ENCODE peak calls at places on chromosomes 16 and 17, in nine cellular contexts. Z is fibroblast of mammary gland; J is RWPE1; P is CD4-positive, alpha-beta T cell; N is CD8-positive, alpha-beta T cell; G is breast epithelium; C is neural progenitor cell; E is HFF-Myc; B is uterus. R is an unnamed sample.
A peak's percentile ranks its signal among the peaks of the same experiment; 100 is the strongest.

GRCh38 chr16:70700101-70701020 is 14.5 kb upstream of the MTSS2 start:
- DNase-seq in B (peak; percentile 45), G (peak; percentile 80), Z (no peak), E (no peak), N (no peak), J (peak; percentile 89), C (no peak), P (no peak), R (no peak)

GRCh38 chr17:808003-808294 is 25.8 kb downstream of the MRM3 start:
- DNase-seq in E (no peak), P (no peak), Z (no peak), G (no peak), J (no peak), B (no peak), N (no peak), C (no peak), R (no peak)

GRCh38 chr16:74743668-74744299 is 30.8 kb downstream of the FA2H start:
- DNase-seq in P (no peak), C (no peak), Z (peak; percentile 65), J (peak; percentile 84), E (no peak), B (no peak), G (peak; percentile 35), N (no peak), R (no peak)

GRCh38 chr17:66837883-66838665 is 3.2 kb downstream of the CACNG5 start:
- DNase-seq in G (no peak), P (no peak), N (no peak), J (no peak), Z (no peak), E (no peak), C (no peak), B (no peak), R (no peak)

GRCh38 chr17:82959990-82960418 is 119.4 kb upstream of the METRNL start:
- DNase-seq in Z (no peak), N (no peak), E (no peak), P (no peak), B (no peak), C (no peak), J (no peak), G (no peak), R (no peak)

GRCh38 chr17:73720187-73720834 is 76.1 kb upstream of the SDK2 start:
- DNase-seq in Z (no peak), E (no peak), N (no peak), G (no peak), P (no peak), J (no peak), B (no peak), C (no peak), R (no peak)

GRCh38 chr16:19389246-19389645 is 28.4 kb upstream of the TMC5 start:
- DNase-seq in B (no peak), Z (peak; percentile 21), P (peak; percentile 7), J (peak; percentile 39), C (peak; percentile 73), N (peak; percentile 11), E (no peak), G (peak; percentile 39), R (peak; percentile 41)

GRCh38 chr16:75385507-75386152 is 47.7 kb downstream of the CFDP1 start:
- DNase-seq in Z (peak; percentile 91), P (no peak), E (peak; percentile 69), B (no peak), C (peak; percentile 66), J (peak; percentile 41), N (no peak), G (no peak), R (no peak)

GRCh38 chr16:17817943-17818342 is 347.2 kb upstream of the XYLT1 start:
- DNase-seq in B (no peak), P (no peak), E (no peak), Z (no peak), J (no peak), G (no peak), N (no peak), C (no peak), R (no peak)

GRCh38 chr16:57577691-57578224 is 35.3 kb downstream of the ADGRG5 start:
- DNase-seq in E (no peak), G (no peak), C (peak; percentile 16), N (no peak), Z (no peak), J (no peak), P (no peak), B (peak; percentile 12), R (no peak)

GRCh38 chr16:73274140-73274539 is 226.2 kb upstream of the ZFHX3 start:
- DNase-seq in Z (no peak), G (no peak), B (no peak), P (no peak), J (no peak), E (no peak), N (no peak), C (no peak), R (no peak)

GRCh38 chr16:73262931-73263330 is 215.0 kb upstream of the ZFHX3 start:
- DNase-seq in G (no peak), E (no peak), N (no peak), Z (no peak), C (no peak), P (no peak), J (no peak), B (no peak), R (no peak)

GRCh38 chr16:73265124-73265838 is 217.4 kb upstream of the ZFHX3 start:
- DNase-seq in B (no peak), G (no peak), J (no peak), Z (no peak), N (no peak), C (no peak), E (no peak), P (no peak), R (no peak)

DNA sequence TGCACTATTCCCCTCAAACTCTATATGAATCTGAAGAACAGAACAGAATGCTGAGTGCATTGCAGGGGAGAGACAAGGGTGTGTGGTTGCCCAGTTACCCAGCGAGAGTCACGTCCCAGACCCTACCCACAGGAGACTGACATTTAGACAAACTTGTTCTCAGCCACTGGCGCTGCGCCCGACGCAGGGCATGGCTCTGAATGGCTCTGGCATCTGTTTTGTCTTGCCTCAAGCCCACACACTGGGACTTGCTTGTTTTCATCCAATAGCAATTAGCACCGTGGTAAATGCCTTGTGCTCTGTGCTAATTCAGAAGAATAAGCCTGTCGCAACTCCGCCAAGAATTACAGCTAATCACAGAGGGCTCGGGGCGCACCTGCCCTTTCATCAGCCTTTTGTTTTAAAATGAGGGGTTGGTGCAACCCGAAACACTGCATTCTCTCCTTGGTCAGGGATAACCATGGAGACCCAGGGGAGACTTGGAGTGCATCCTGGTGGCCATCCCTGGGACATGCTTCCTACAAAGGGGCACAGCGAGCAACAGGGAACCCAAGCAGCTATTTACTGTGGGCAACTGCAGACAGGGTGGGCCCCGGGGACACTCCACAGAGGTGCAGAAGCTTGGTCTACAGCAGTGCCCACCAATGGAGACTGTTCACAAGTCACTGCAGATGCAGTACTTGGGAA is 220.5 kb upstream of the ZFHX3 start:
- DNase-seq in J (no peak), P (no peak), G (no peak), E (no peak), B (peak; percentile 20), C (peak; percentile 72), N (no peak), Z (no peak), R (peak; percentile 11)
- TF ChIP-seq CTCF in J (no peak), P (no peak), G (no peak), E (peak; percentile 36), B (no peak), C (peak; percentile 47), N (no peak), Z (peak; percentile 10), R (no peak)

DNA sequence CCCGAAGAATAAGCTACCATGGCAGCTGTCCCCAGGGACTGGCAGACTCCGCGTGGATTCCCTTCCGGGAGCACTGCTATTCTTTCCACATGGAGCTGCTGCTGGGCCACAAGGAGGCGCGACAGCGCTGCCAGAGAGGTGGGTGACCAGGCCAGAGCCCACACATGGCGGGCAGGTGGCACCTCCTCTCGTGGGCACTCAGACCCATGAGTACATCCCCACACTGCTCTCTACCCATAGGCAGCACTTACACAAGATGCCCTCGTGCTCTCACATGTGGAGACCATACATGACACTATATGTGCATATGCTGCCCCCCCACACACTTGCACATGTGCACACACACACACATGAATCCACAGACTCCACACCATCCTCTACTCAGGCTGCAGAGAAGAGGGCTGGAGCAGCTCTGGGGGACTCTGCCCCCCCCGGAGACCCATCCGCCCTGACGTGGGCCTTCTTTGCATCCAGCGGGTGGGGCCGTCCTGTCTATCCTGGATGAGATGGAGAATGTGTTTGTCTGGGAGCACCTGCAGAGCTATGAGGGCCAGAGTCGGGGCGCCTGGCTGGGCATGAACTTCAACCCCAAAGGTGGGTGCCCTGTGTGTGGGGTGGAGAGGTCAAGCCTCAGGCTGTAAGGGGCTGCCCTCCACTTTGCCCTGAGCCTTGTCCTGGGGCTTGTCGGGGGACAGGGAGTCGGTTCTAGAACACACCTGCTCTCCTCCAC is 62.9 kb downstream of the MRC2 start:
- DNase-seq in Z (no peak), P (no peak), E (no peak), N (no peak), B (no peak), C (no peak), J (no peak), G (no peak), R (no peak)
- TF ChIP-seq CTCF in Z (no peak), P (no peak), E (peak; percentile 14), N (no peak), B (no peak), C (no peak), J (no peak), G (no peak), R (no peak)

DNA sequence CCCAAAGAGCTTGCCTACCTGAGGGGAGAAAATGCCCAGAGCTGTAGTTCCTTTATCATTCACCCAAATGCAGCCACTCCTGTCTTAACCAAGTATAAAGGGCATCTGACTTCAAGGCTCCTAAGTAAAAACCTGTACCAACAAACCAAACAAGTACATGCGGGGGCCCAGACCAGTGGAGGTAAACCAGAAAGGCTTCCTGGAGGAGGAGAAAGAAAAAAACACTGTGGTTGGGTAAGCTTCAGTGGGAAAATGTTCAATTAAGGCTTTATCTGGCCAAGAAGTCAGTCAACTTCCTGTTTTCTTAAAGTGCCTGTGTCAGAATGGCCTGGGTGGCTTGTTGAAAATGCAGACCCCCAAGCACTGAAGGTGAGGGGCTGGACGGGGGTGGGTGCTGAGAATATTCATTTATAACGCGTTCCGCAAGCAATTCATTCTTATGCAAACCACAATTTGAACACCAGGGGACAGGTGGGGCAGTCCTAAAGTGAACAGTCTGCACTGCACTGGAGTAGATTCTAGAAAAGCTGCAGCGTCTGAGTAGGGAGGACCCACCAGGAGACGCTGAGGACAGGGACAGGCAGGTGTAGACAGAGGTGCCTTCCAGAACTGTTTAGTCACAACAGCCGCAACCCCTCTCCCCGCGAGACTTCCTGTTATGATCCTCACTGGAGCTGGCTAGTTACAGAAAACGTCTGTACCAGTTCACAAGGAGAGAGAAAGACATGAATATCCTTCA is 467.1 kb downstream of the SOX9 start:
- DNase-seq in B (no peak), C (no peak), P (no peak), J (peak; percentile 59), G (no peak), N (no peak), Z (no peak), E (no peak), R (no peak)
- TF ChIP-seq CTCF in B (no peak), C (no peak), P (no peak), J (no peak), G (no peak), N (no peak), Z (no peak), E (no peak), R (no peak)

GRCh38 chr16:51124896-51125295 is 26.2 kb downstream of the SALL1 start:
- DNase-seq in Z (no peak), P (no peak), J (no peak), E (no peak), B (no peak), G (no peak), N (no peak), C (no peak), R (no peak)
- TF ChIP-seq CTCF in Z (no peak), P (no peak), J (no peak), E (no peak), B (no peak), G (no peak), N (no peak), C (no peak), R (no peak)

GRCh38 chr16:27223226-27223610 is 19.9 kb downstream of the KDM8 start:
- DNase-seq in N (no peak), Z (no peak), C (no peak), E (no peak), P (no peak), J (no peak), B (no peak), G (no peak), R (no peak)
- TF ChIP-seq CTCF in N (no peak), Z (no peak), C (no peak), E (no peak), P (no peak), J (no peak), B (no peak), G (no peak), R (peak; percentile 13)

R was measured in endothelial cell.